ENCODE peak calls at places on chromosome 5, in ten cellular contexts. R is ovary, Y is sigmoid colon, T is K562, Z is H1, W is tibial nerve, U is A549, B is SK-N-SH, Q is transverse colon, A is esophagus muscularis mucosa. K is an unnamed sample.

GRCh38 chr5:117249086-117249815 is 674.6 kb upstream of the SEMA6A start:
- DNase-seq in Z (no peak), A (no peak), R (no peak), Y (no peak), B (no peak), U (no peak), W (no peak), T (no peak), Q (no peak), K (no peak)

GRCh38 chr5:126865299-126865698 is 88.4 kb downstream of the LMNB1 start:
- DNase-seq in Y (no peak), B (no peak), Q (no peak), A (peak), U (no peak), R (no peak), Z (no peak), W (no peak), T (no peak), K (no peak)

GRCh38 chr5:87354496-87354895 is 58.2 kb downstream of the CCNH start:
- DNase-seq in U (no peak), A (no peak), Q (no peak), Y (no peak), B (no peak), R (no peak), T (no peak), W (no peak), Z (no peak), K (no peak)

GRCh38 chr5:159405611-159406031 is 75.3 kb upstream of the IL12B start:
- DNase-seq in Y (no peak), B (no peak), W (no peak), Z (no peak), A (peak), Q (no peak), T (no peak), U (no peak), R (no peak), K (no peak)

GRCh38 chr5:119515192-119515591 is 62.9 kb downstream of the HSD17B4 start:
- DNase-seq in T (no peak), Q (no peak), Y (no peak), R (no peak), Z (no peak), U (no peak), W (no peak), B (no peak), A (no peak), K (no peak)

GRCh38 chr5:160970605-160971191 is 118.7 kb upstream of the ATP10B start:
- DNase-seq in W (no peak), Z (no peak), R (no peak), A (no peak), U (no peak), Q (no peak), Y (no peak), T (no peak), B (no peak), K (no peak)

GRCh38 chr5:173866249-173867172 is 21.6 kb upstream of the CPEB4 start:
- DNase-seq in A (no peak), W (no peak), U (no peak), Y (peak), Z (no peak), B (no peak), Q (no peak), T (peak), R (no peak), K (no peak)

GRCh38 chr5:38636626-38637025 is 80.2 kb upstream of the LIFR start:
- DNase-seq in Z (no peak), Q (no peak), W (no peak), T (no peak), U (no peak), A (no peak), Y (no peak), R (no peak), B (no peak), K (no peak)

GRCh38 chr5:89105171-89105695 is 222.2 kb upstream of the MEF2C start:
- DNase-seq in R (no peak), W (no peak), U (no peak), Y (no peak), Q (no peak), T (no peak), A (no peak), Z (no peak), B (no peak), K (no peak)

GRCh38 chr5:23223846-23224245 is 283.6 kb upstream of the PRDM9 start:
- DNase-seq in R (no peak), Q (no peak), Z (no peak), B (no peak), T (no peak), A (no peak), U (no peak), W (no peak), Y (no peak), K (no peak)

GRCh38 chr5:104171958-104172357 is 609.4 kb upstream of the NUDT12 start:
- DNase-seq in Q (no peak), B (no peak), Z (no peak), Y (no peak), A (no peak), T (no peak), R (no peak), W (no peak), U (no peak), K (no peak)

GRCh38 chr5:143128412-143129071 is 274.9 kb downstream of the NR3C1 start:
- DNase-seq in U (no peak), Q (no peak), Z (no peak), B (no peak), R (no peak), Y (no peak), T (no peak), W (no peak), A (no peak), K (no peak)

GRCh38 chr5:133425183-133425582 is 187.2 kb downstream of the FSTL4 start:
- DNase-seq in U (no peak), T (no peak), Y (no peak), A (no peak), Z (no peak), B (no peak), Q (no peak), R (no peak), W (no peak), K (no peak)

GRCh38 chr5:110757118-110757729 is 18.4 kb downstream of the SLC25A46 start:
- DNase-seq in Z (no peak), T (peak), U (peak), R (no peak), Q (no peak), A (no peak), B (no peak), Y (no peak), W (peak), K (no peak)

GRCh38 chr5:68267044-68267443 is 51.5 kb downstream of the PIK3R1 start:
- DNase-seq in Z (no peak), Y (no peak), R (no peak), T (no peak), Q (no peak), B (no peak), W (no peak), U (no peak), A (no peak), K (no peak)

GRCh38 chr5:138927979-138928378 is 52.8 kb upstream of the LRRTM2 start:
- DNase-seq in T (no peak), R (no peak), B (peak), Z (no peak), Q (peak), Y (no peak), W (no peak), U (no peak), A (no peak), K (no peak)
- TF ChIP-seq EP300 in T (no peak), R (no peak), B (no peak), Z (no peak), Q (no peak), Y (no peak), W (no peak), U (no peak), A (no peak), K (no peak)

GRCh38 chr5:151062405-151063135 is 18.3 kb downstream of the TNIP1 start:
- DNase-seq in Z (no peak), Q (no peak), Y (no peak), A (no peak), R (no peak), U (no peak), T (no peak), W (no peak), B (no peak), K (no peak)

GRCh38 chr5:151060742-151061141 is 20.1 kb downstream of the TNIP1 start:
- DNase-seq in A (no peak), T (no peak), W (no peak), Z (no peak), R (no peak), Y (no peak), Q (no peak), U (no peak), B (no peak), K (no peak)

GRCh38 chr5:151064916-151065499 is 15.8 kb downstream of the TNIP1 start:
- DNase-seq in T (no peak), Z (no peak), U (no peak), Y (no peak), W (no peak), A (no peak), Q (no peak), R (no peak), B (no peak), K (no peak)

GRCh38 chr5:151063590-151063989 is 17.2 kb downstream of the TNIP1 start:
- DNase-seq in R (peak), Q (no peak), Y (no peak), T (no peak), A (no peak), B (no peak), U (no peak), W (no peak), Z (no peak), K (no peak)

GRCh38 chr5:151063136-151063544 is 17.7 kb downstream of the TNIP1 start:
- DNase-seq in Q (no peak), U (peak), A (no peak), R (peak), Y (no peak), B (no peak), W (peak), Z (no peak), T (peak), K (no peak)
- TF ChIP-seq EP300 in Q (no peak), U (no peak), A (no peak), R (no peak), Y (peak), B (peak), W (no peak), Z (no peak), T (peak), K (no peak)

GRCh38 chr5:674630-675011 is 18.5 kb downstream of the TPPP start:
- DNase-seq in Q (no peak), T (no peak), Y (peak), A (no peak), R (no peak), B (no peak), W (no peak), U (no peak), Z (peak), K (no peak)

GRCh38 chr5:673140-673836 is 19.9 kb downstream of the TPPP start:
- DNase-seq in Z (peak), W (no peak), B (peak), A (no peak), R (no peak), T (no peak), U (no peak), Q (no peak), Y (peak), K (peak)

GRCh38 chr5:672329-673139 is 20.6 kb downstream of the TPPP start:
- DNase-seq in A (peak), Z (no peak), U (peak), Y (peak), R (peak), Q (peak), B (peak), W (peak), T (no peak), K (peak)

GRCh38 chr5:675111-675875 is 17.9 kb downstream of the TPPP start:
- DNase-seq in T (no peak), U (no peak), Q (no peak), Y (peak), W (no peak), A (no peak), R (no peak), Z (no peak), B (no peak), K (peak)

GRCh38 chr5:673837-674629 is 19.1 kb downstream of the TPPP start:
- DNase-seq in Y (peak), A (no peak), T (no peak), Z (peak), B (no peak), U (no peak), Q (no peak), W (no peak), R (no peak), K (peak)
- TF ChIP-seq EP300 in Y (no peak), A (no peak), T (no peak), Z (no peak), B (no peak), U (no peak), Q (no peak), W (no peak), R (no peak), K (no peak)

GRCh38 chr5:77972545-77973252 is 196.6 kb upstream of the TBCA start:
- DNase-seq in R (no peak), U (no peak), Y (no peak), Q (no peak), T (peak), B (peak), A (no peak), W (no peak), Z (no peak), K (no peak)
- TF ChIP-seq EP300 in R (no peak), U (no peak), Y (no peak), Q (no peak), T (no peak), B (no peak), A (no peak), W (no peak), Z (no peak), K (no peak)

DNA sequence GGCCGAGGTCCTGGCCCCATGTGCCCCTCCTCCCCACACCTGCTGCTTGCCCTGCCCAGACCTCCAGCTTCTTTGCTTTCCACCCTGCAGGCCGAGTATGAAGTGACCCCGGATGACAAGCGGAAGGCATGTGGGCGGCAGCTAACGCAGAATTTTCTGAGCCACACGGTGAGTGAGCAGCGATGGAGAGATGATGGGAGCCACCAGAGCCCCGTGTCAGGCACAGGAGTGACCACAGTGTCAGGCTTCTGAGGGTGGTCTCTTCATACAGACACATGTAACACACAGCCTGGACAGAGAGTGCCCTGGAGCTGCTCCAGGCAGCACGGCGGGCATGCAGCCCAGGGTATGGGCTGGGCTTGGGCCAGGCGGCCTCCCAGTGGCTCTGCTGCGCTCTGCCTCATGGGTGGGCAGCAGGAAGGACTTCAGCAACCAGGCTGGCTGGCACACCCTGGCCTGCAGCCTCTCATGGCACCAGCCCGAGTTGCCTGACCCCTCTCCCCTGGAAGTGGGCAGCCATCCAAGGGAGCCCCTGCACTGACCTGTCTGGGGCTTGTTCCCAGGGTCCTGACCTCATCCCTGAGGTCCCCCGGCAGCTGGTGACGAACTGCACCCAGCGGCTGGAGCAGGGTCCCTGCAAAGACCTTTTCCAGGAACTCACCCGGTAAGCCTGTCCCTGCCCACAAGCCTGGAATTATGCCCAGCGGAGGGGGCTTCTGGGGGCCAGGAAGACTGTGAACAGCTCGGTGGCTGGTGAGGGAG is 5.8 kb downstream of the GRK6 start:
- DNase-seq in W (no peak), A (no peak), U (no peak), Z (no peak), Y (peak), Q (no peak), B (no peak), R (no peak), T (no peak), K (no peak)
- TF ChIP-seq EP300 in W (no peak), A (no peak), U (no peak), Z (no peak), Y (no peak), Q (no peak), B (no peak), R (no peak), T (no peak), K (no peak)

DNA sequence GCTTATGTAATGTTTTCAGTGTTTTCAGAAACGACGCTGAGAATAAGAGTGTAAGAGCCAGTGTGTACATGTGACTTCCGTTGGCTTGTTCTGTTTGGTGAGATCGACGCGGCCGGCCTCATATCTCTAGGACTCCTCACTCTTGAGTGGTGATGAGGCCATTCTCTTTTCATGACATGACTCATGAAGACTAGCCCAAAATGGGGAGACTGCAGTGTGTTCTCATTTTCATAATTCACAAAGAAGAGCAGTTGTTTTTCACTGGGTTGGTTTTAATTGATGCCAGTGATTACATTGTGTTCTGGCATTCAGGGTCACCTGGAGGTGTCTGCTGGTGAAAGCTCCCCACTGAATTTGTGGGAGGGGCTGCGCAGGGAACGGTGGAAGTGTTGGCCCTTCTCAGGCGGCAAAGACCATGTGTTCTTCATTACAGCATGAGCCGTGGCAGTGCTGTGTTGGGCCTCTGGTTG is 131.5 kb upstream of the OTULINL start:
- DNase-seq in W (peak), U (no peak), R (peak), Y (peak), Q (no peak), B (no peak), A (no peak), Z (no peak), T (no peak), K (peak)
- TF ChIP-seq EP300 in W (peak), U (no peak), R (no peak), Y (no peak), Q (no peak), B (peak), A (no peak), Z (no peak), T (no peak), K (no peak)

GRCh38 chr5:149284501-149284900 is 12.8 kb downstream of the AFAP1L1 start:
- DNase-seq in R (peak), B (no peak), T (no peak), Y (peak), A (peak), W (peak), Z (no peak), U (no peak), Q (no peak), K (no peak)

GRCh38 chr5:149282027-149282965 is 10.6 kb downstream of the AFAP1L1 start:
- DNase-seq in A (no peak), T (no peak), U (no peak), W (no peak), Y (no peak), B (no peak), R (no peak), Q (no peak), Z (no peak), K (no peak)

GRCh38 chr5:149282966-149283332 is 11.3 kb downstream of the AFAP1L1 start:
- DNase-seq in R (no peak), W (no peak), U (no peak), B (no peak), Z (no peak), Y (no peak), Q (no peak), T (no peak), A (no peak), K (no peak)

GRCh38 chr5:149285153-149285552 is 13.5 kb downstream of the AFAP1L1 start:
- DNase-seq in W (no peak), Y (no peak), T (no peak), Q (no peak), R (no peak), B (no peak), Z (no peak), A (no peak), U (no peak), K (no peak)

DNA sequence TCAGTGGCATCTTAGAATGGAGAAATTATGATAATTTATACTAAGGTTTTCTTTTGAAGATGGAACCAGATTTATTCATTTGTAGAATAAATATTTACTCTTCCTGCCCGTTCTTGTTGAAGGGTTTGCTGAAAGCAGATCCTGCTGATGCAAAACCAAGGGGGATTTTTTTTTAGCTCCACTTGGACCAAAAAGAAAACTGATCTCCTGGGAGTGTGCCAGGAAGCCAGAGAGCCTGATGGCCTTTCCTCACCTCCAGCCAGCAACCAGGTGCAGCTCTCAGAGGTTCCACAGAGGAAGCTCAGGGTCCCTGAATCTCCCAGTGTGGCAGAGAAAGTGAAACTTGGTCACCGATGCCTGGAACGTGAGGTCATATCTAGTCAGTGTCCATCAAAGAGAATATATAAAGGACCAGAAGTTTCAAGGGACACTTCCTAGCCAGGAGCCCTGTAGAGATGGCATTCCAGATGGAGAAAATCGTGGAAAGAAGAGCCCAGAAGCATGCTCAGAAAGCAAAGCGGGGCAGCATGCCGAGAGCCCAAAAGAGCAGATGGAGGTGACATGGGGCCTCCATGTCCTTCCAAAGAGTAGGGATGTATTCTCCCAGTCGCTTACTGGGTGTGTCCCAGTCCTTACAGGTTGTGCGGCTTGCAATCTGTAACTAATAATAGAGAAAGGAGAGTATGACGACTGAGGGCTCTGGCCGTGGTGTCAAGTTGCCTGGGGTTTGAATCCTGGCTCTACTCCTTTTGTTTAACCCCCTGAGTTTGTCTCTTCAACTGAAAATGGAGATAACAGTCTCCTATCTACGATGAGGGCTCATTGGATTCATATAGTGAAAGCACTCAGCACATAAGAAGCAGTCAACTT is 12.2 kb downstream of the AFAP1L1 start:
- DNase-seq in R (no peak), U (no peak), A (no peak), T (no peak), Y (no peak), W (no peak), B (no peak), Q (no peak), Z (no peak), K (no peak)
- TF ChIP-seq EP300 in R (no peak), U (no peak), A (no peak), T (no peak), Y (no peak), W (no peak), B (no peak), Q (no peak), Z (no peak), K (no peak)

GRCh38 chr5:36877667-36878420 is 1.3 kb downstream of the NIPBL start:
- DNase-seq in Y (no peak), T (peak), B (peak), A (no peak), Z (no peak), Q (no peak), R (no peak), U (peak), W (no peak), K (no peak)
- TF ChIP-seq EP300 in Y (no peak), T (no peak), B (no peak), A (no peak), Z (no peak), Q (no peak), R (no peak), U (no peak), W (no peak), K (no peak)

GRCh38 chr5:58380655-58381054 is 79.2 kb downstream of the PLK2 start:
- DNase-seq in U (no peak), Y (no peak), W (no peak), Q (no peak), B (no peak), T (no peak), Z (no peak), R (no peak), A (no peak), K (no peak)
- TF ChIP-seq EP300 in U (no peak), Y (no peak), W (no peak), Q (no peak), B (no peak), T (no peak), Z (no peak), R (no peak), A (no peak), K (no peak)

DNA sequence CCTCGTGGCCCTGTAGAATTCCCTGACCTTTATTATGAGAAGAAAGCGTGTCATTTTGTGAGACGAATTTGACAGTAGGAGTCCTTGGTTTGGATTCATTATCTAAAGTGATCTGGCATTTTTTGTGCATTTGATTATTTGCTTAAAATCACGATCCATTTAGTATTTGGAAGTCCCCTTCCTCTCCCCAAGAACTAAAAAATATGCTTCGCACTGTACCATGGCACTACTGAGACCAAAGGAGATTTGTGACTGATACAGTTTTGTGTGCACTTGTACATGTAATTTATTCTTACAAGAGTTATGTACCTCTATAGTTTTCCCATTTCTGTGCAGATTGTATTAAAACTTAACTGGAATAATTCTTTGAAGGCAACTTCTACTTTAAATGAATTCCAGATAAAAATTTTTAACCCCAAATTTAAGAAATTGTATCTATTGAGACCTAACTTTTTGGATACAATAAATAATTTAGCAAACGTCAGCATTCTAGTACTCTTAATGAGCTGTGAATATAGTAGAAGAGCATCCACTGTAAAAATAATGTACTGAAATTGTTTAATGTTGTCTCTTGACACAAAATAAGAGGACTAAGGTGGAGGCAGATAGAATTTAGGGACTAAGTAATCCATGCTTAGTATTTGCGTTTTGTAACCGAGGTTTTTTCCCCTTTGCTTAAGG is 2.1 kb downstream of the MAP3K1 start:
- DNase-seq in Q (no peak), U (no peak), B (no peak), Y (no peak), R (no peak), T (no peak), Z (no peak), W (no peak), A (no peak), K (no peak)
- TF ChIP-seq EP300 in Q (no peak), U (no peak), B (no peak), Y (no peak), R (no peak), T (no peak), Z (no peak), W (no peak), A (no peak), K (no peak)

K was measured in suprapubic skin.